ENCODE peak calls at places on chromosomes 5 and 9, in five cellular contexts. S, K, X, B and M are unnamed samples.

GRCh38 chr9:93391898-93392297 is 59.6 kb upstream of the FAM120A start:
- DNase-seq in S (peak; percentile 86), K (no peak), X (no peak), B (no peak), M (no peak)

GRCh38 chr9:97293207-97293721 is 14.2 kb upstream of the CCDC180 start:
- DNase-seq in S (no peak), K (no peak), X (peak; percentile 92), B (peak; percentile 41), M (no peak)

GRCh38 chr5:37658440-37658839 is 181.4 kb downstream of the GDNF start:
- DNase-seq in S (no peak), K (no peak), X (peak; percentile 9), B (no peak), M (no peak)

GRCh38 chr5:32223972-32224608 is 50.0 kb upstream of the GOLPH3 start:
- DNase-seq in S (no peak), K (no peak), X (peak; percentile 75), B (peak; percentile 24), M (no peak)

GRCh38 chr5:107915413-107915812 is 244.7 kb upstream of the EFNA5 start:
- DNase-seq in S (no peak), K (no peak), X (no peak), B (no peak), M (no peak)

GRCh38 chr9:81028504-81028903 is 660.8 kb downstream of the TLE1 start:
- DNase-seq in S (no peak), K (no peak), X (peak; percentile 18), B (peak; percentile 92), M (no peak)

GRCh38 chr9:35733109-35733541 is 659 bp downstream of the CREB3 start:
- DNase-seq in S (peak; percentile 66), K (peak; percentile 41), X (peak; percentile 60), B (peak; percentile 52), M (no peak)

GRCh38 chr9:34654317-34655083 is 2.5 kb downstream of the IL11RA start:
- DNase-seq in S (no peak), K (no peak), X (no peak), B (no peak), M (no peak)

GRCh38 chr9:124834586-124834985 is 18.7 kb upstream of the WDR38 start:
- DNase-seq in S (peak; percentile 89), K (no peak), X (no peak), B (no peak), M (no peak)

GRCh38 chr5:80620206-80620605 is 34.2 kb upstream of the MSH3 start:
- DNase-seq in S (no peak), K (no peak), X (no peak), B (peak; percentile 53), M (no peak)

GRCh38 chr9:80061096-80061495 is 489.3 kb downstream of the TLE4 start:
- DNase-seq in S (no peak), K (no peak), X (no peak), B (no peak), M (no peak)

GRCh38 chr5:15116996-15117395 is 245.4 kb upstream of the ANKH start:
- DNase-seq in S (no peak), K (no peak), X (no peak), B (no peak), M (no peak)

GRCh38 chr5:113020461-113021273 is 44.1 kb downstream of the DCP2 start:
- DNase-seq in S (peak; percentile 20), K (no peak), X (peak; percentile 90), B (peak; percentile 30), M (no peak)

GRCh38 chr5:76403963-76404693 is 1.0 kb downstream of the IQGAP2 start:
- DNase-seq in S (peak; percentile 95), K (peak; percentile 15), X (peak; percentile 96), B (no peak), M (no peak)

GRCh38 chr9:38153910-38154291 is 84.9 kb upstream of the SHB start:
- DNase-seq in S (no peak), K (no peak), X (no peak), B (no peak), M (no peak)

GRCh38 chr5:86909896-86910295 is 292.2 kb downstream of the COX7C start:
- DNase-seq in S (no peak), K (no peak), X (no peak), B (no peak), M (no peak)

GRCh38 chr9:15121591-15121990 is 185.4 kb downstream of the TTC39B start:
- DNase-seq in S (no peak), K (no peak), X (no peak), B (no peak), M (no peak)

GRCh38 chr9:92538541-92538940 is 2.8 kb upstream of the ECM2 start:
- DNase-seq in S (no peak), K (no peak), X (no peak), B (peak; percentile 46), M (no peak)

GRCh38 chr5:61200582-61201155 is 38.4 kb upstream of the SMIM15 start:
- DNase-seq in S (no peak), K (no peak), X (no peak), B (peak; percentile 66), M (no peak)

GRCh38 chr5:80998590-80998979 is 38.4 kb downstream of the RASGRF2 start:
- DNase-seq in S (no peak), K (no peak), X (no peak), B (no peak), M (no peak)

GRCh38 chr9:11697101-11697500 is 996.1 kb upstream of the TYRP1 start:
- DNase-seq in S (no peak), K (no peak), X (no peak), B (no peak), M (no peak)

GRCh38 chr5:71982717-71983395 is 124.4 kb upstream of the MAP1B start:
- DNase-seq in S (no peak), K (no peak), X (no peak), B (no peak), M (no peak)

GRCh38 chr5:168347368-168347767 is 55.9 kb downstream of the WWC1 start:
- DNase-seq in S (no peak), K (no peak), X (no peak), B (no peak), M (no peak)
- H3K27ac ChIP-seq in S (no peak overlapping the region), K (no peak overlapping the region), X (no peak overlapping the region), B (no peak overlapping the region), M (no peak overlapping the region)

DNA sequence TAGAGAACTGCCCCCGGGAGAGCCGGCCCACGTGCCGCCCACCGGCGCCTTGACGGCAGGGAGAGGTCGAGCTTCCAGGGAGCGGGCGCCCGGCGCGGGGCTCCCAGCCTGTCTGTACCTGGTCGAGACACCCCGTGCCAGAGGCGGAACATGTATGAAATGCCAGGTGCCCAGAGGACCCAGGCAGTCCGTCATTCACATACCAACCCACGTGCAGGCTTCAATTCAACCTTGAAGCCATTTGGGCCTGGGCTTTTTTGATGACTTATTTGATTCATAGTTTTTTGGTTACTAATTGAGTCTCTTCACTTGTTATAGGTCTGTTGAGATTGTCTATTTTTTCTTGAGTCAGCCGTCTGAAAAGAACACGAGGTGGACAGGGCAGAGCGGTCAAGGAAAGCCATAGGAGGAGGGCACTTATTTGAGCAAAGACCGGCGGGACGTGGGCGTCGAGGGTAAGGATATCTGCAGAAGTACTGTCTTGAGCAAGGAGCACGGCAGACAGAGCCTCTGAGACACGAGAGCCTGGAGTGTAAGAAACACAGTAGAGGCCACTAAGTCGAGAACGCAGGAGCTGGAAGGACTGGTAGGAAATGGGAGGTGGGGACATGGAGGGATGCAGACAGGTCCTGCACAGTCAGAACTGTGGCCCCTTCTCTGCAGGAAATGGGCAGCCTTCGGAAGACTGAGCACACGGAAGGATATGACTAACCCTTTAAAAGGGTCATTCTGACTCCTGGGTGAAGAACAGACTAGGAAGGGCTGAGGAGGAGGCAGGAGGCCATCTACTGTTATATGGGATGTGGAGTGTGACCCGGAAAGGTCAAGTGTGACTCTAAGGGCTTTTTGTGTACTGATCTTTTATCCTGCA is 1.2 kb upstream of the CAMSAP1 start:
- DNase-seq in S (no peak), K (no peak), X (no peak), B (no peak), M (no peak)
- H3K27ac ChIP-seq in S (no peak overlapping the region), K (no peak overlapping the region), X (peak overlapping the region; percentile 66), B (no peak overlapping the region), M (no peak overlapping the region)

GRCh38 chr9:84343111-84343521 is 2.6 kb upstream of the SLC28A3 start:
- DNase-seq in S (no peak), K (no peak), X (no peak), B (peak; percentile 85), M (no peak)

GRCh38 chr9:84339523-84339922 is 1.0 kb downstream of the SLC28A3 start:
- DNase-seq in S (no peak), K (no peak), X (no peak), B (no peak), M (no peak)

GRCh38 chr9:84338792-84339191 is 1.8 kb downstream of the SLC28A3 start:
- DNase-seq in S (peak; percentile 12), K (no peak), X (no peak), B (no peak), M (no peak)

GRCh38 chr9:84339951-84340350 is 607 bp downstream of the SLC28A3 start:
- DNase-seq in S (no peak), K (peak; percentile 8), X (no peak), B (no peak), M (no peak)

DNA sequence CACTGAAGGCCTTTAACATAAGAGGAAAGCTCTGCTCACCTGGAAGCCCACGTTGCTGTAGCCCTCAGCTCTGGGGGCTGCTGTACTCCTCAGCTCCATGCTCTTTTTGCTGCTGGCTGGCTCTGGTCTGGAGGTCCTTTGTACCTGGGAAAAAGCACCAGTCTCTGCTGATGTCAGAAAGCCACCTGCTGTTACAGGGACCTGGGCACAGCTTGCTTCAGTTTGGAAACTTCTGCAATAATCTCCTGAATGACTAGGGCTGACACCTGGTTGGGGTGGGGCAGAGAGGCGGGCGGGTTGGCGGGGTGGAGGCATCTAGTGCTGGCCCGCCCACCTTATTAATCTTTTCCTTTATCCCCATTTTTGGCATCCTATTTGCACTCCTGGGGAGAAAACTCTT is at the start of gene SLC28A3:
- DNase-seq in S (peak; percentile 52), K (no peak), X (no peak), B (no peak), M (no peak)
- H3K27ac ChIP-seq in S (no peak within 1 kb of the TSS), K (no peak within 1 kb of the TSS), X (no peak within 1 kb of the TSS), B (no peak within 1 kb of the TSS), M (peak within 1 kb of the TSS; percentile 52)

DNA sequence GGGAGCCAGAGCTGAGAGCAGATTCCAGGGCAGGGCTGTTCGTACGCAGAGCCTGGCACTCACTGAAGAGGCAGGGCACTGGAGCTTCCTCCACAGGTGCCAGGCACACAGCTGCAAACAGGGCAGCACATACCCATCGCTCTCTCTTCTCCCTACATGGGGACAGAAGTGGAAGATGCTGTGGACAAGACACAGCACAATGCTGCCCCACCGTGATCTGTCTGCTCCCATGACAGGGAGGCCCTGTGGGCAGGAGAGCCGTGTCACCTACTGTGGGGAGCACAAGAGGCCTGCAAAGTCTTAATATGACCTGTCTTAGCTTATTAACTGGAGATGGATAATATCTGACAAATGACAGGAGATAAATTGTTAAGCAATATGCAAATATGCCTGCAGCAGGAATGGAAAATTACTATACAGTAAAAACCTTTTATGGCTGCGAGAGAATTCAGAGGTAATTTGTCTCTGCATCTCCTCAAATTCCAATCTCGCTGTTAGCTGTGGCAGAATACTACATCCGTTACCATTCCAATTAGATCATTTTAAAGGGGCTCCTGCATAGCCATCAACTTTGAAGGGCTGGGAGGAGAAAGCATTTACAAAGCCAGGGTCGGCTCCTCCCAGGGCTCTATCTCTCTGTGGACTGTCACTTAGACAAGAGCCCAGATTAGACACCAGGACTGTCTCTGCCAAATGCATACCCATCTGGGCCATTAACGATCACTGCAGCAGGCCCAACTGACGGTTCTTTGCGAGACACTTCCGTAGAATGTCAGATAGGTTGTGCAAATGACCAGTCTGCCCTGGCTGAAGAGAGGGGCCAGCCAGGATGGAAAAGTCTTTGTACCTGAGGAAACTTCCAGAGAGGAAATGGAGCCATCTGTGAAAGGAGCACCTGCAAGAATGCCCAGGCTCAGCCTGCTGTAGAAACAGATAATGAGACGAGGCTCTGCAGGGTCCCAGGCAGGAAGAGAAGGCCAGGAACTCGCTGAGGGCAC is 90.7 kb upstream of the FSTL4 start:
- DNase-seq in S (no peak), K (no peak), X (no peak), B (no peak), M (no peak)
- H3K27ac ChIP-seq in S (no peak overlapping the region), K (no peak overlapping the region), X (no peak overlapping the region), B (no peak overlapping the region), M (no peak overlapping the region)